ENCODE peak calls at places on chromosomes 16 and 17, in ten cellular contexts. M is lower leg skin, H is B cell, S is uterus, Y is progenitor cell of endocrine pancreas, V is LNCaP clone FGC, G is H9, E is ascending aorta, Z is GM12865, Q is cardiac muscle cell. P is an unnamed sample.

GRCh38 chr16:31357324-31358156 is 2.6 kb downstream of the ITGAX start:
- DNase-seq in M (no peak), H (no peak), S (no peak), Y (no peak), V (no peak), G (no peak), E (no peak), Z (no peak), Q (no peak), P (no peak)

GRCh38 chr16:65119905-65120341 is 1.9 kb downstream of the CDH11 start:
- DNase-seq in M (no peak), H (no peak), S (peak), Y (no peak), V (no peak), G (no peak), E (no peak), Z (no peak), Q (peak), P (peak)

GRCh38 chr17:49997773-49998703 is 3.0 kb upstream of the DLX3 start:
- DNase-seq in M (peak), H (peak), S (peak), Y (peak), V (peak), G (peak), E (peak), Z (peak), Q (peak), P (peak)

GRCh38 chr17:8846768-8847211 is 20.7 kb downstream of the PIK3R6 start:
- DNase-seq in M (no peak), H (no peak), S (no peak), Y (no peak), V (peak), G (peak), E (peak), Z (no peak), Q (peak), P (no peak)

GRCh38 chr17:48100160-48100559 is 1.1 kb downstream of the CBX1 start:
- DNase-seq in M (no peak), H (no peak), S (no peak), Y (no peak), V (no peak), G (no peak), E (peak), Z (no peak), Q (peak), P (peak)

GRCh38 chr17:39946551-39947330 is 16.1 kb upstream of the GSDMA start:
- DNase-seq in M (no peak), H (no peak), S (no peak), Y (no peak), V (no peak), G (no peak), E (no peak), Z (no peak), Q (no peak), P (no peak)

GRCh38 chr16:73717266-73718057 is 579.2 kb upstream of the PSMD7 start:
- DNase-seq in M (no peak), H (no peak), S (no peak), Y (no peak), V (no peak), G (no peak), E (no peak), Z (no peak), Q (no peak), P (no peak)

GRCh38 chr16:28188085-28188916 is 23.5 kb downstream of the XPO6 start:
- DNase-seq in M (no peak), H (peak), S (no peak), Y (no peak), V (no peak), G (no peak), E (no peak), Z (peak), Q (peak), P (no peak)

GRCh38 chr16:23509763-23510153 is 536 bp downstream of the GGA2 start:
- DNase-seq in M (no peak), H (no peak), S (peak), Y (no peak), V (no peak), G (no peak), E (no peak), Z (peak), Q (peak), P (no peak)

GRCh38 chr17:48335168-48335567 is 94.8 kb downstream of the SKAP1 start:
- DNase-seq in M (no peak), H (no peak), S (no peak), Y (no peak), V (no peak), G (no peak), E (no peak), Z (no peak), Q (no peak), P (no peak)

GRCh38 chr17:66549731-66550207 is 247.4 kb downstream of the PRKCA start:
- DNase-seq in M (no peak), H (no peak), S (no peak), Y (no peak), V (no peak), G (no peak), E (no peak), Z (no peak), Q (peak), P (peak)

GRCh38 chr17:78944956-78945355 is 19.8 kb upstream of the TIMP2 start:
- DNase-seq in M (no peak), H (no peak), S (no peak), Y (no peak), V (no peak), G (no peak), E (no peak), Z (no peak), Q (no peak), P (no peak)

GRCh38 chr16:55324491-55325447 is 766 bp downstream of the IRX6 start:
- DNase-seq in M (peak), H (no peak), S (no peak), Y (no peak), V (no peak), G (peak), E (no peak), Z (no peak), Q (no peak), P (no peak)

GRCh38 chr17:83013779-83014117 is 65.7 kb upstream of the METRNL start:
- DNase-seq in M (no peak), H (no peak), S (no peak), Y (no peak), V (no peak), G (no peak), E (no peak), Z (no peak), Q (no peak), P (no peak)

GRCh38 chr16:69620564-69620963 is 54.8 kb downstream of the NFAT5 start:
- DNase-seq in M (no peak), H (no peak), S (no peak), Y (no peak), V (peak), G (no peak), E (no peak), Z (no peak), Q (peak), P (no peak)

GRCh38 chr16:65069766-65070165 is 52.1 kb downstream of the CDH11 start:
- DNase-seq in M (no peak), H (no peak), S (no peak), Y (no peak), V (no peak), G (no peak), E (no peak), Z (no peak), Q (peak), P (no peak)

GRCh38 chr16:28192811-28193529 is 18.8 kb downstream of the XPO6 start:
- DNase-seq in M (peak), H (peak), S (no peak), Y (no peak), V (no peak), G (no peak), E (no peak), Z (peak), Q (no peak), P (no peak)

GRCh38 chr17:37160940-37161339 is 212.2 kb downstream of the AATF start:
- DNase-seq in M (no peak), H (no peak), S (no peak), Y (no peak), V (no peak), G (no peak), E (no peak), Z (no peak), Q (peak), P (no peak)

GRCh38 chr16:63311313-63311712 is 1275.1 kb upstream of the CDH8 start:
- DNase-seq in M (no peak), H (no peak), S (no peak), Y (no peak), V (no peak), G (no peak), E (no peak), Z (no peak), Q (no peak), P (no peak)

GRCh38 chr16:72743011-72743761 is 304.7 kb downstream of the ZFHX3 start:
- DNase-seq in M (no peak), H (no peak), S (no peak), Y (no peak), V (no peak), G (no peak), E (no peak), Z (peak), Q (no peak), P (no peak)

GRCh38 chr17:74110467-74110866 is 93.0 kb upstream of the RPL38 start:
- DNase-seq in M (no peak), H (no peak), S (no peak), Y (no peak), V (no peak), G (no peak), E (no peak), Z (no peak), Q (no peak), P (no peak)

GRCh38 chr17:9051561-9051960 is 30.3 kb downstream of the NTN1 start:
- DNase-seq in M (no peak), H (no peak), S (no peak), Y (no peak), V (no peak), G (no peak), E (no peak), Z (no peak), Q (no peak), P (no peak)

GRCh38 chr16:78993342-78993741 is 607.2 kb downstream of the MAF start:
- DNase-seq in M (no peak), H (no peak), S (no peak), Y (no peak), V (no peak), G (no peak), E (no peak), Z (no peak), Q (no peak), P (no peak)

GRCh38 chr17:80647746-80648145 is 103.1 kb downstream of the RPTOR start:
- DNase-seq in M (no peak), H (no peak), S (no peak), Y (no peak), V (no peak), G (no peak), E (no peak), Z (no peak), Q (peak), P (peak)

GRCh38 chr16:7392206-7392605 is 59.6 kb downstream of the RBFOX1 start:
- DNase-seq in M (no peak), H (no peak), S (no peak), Y (no peak), V (no peak), G (no peak), E (no peak), Z (no peak), Q (no peak), P (no peak)

GRCh38 chr16:3980311-3981111 is 100.0 kb upstream of the CREBBP start:
- DNase-seq in M (no peak), H (no peak), S (peak), Y (no peak), V (no peak), G (no peak), E (no peak), Z (no peak), Q (peak), P (peak)

GRCh38 chr17:69525920-69526841 is 111.7 kb downstream of the MAP2K6 start:
- DNase-seq in M (no peak), H (no peak), S (peak), Y (peak), V (peak), G (peak), E (peak), Z (peak), Q (peak), P (no peak)

GRCh38 chr16:3183445-3184139 is 4.4 kb upstream of the OR1F1 start:
- DNase-seq in M (no peak), H (no peak), S (no peak), Y (no peak), V (no peak), G (peak), E (no peak), Z (no peak), Q (no peak), P (no peak)

GRCh38 chr17:2709173-2709661 is 2.3 kb downstream of the CLUH start:
- DNase-seq in M (peak), H (peak), S (no peak), Y (no peak), V (peak), G (no peak), E (no peak), Z (peak), Q (no peak), P (no peak)

GRCh38 chr17:80671039-80671822 is 126.6 kb downstream of the RPTOR start:
- DNase-seq in M (no peak), H (no peak), S (no peak), Y (no peak), V (peak), G (no peak), E (no peak), Z (no peak), Q (no peak), P (no peak)

GRCh38 chr17:42520540-42520951 is 15.5 kb upstream of the NAGLU start:
- DNase-seq in M (no peak), H (no peak), S (no peak), Y (no peak), V (no peak), G (peak), E (no peak), Z (no peak), Q (no peak), P (no peak)
- TF ChIP-seq CTCF in M (no peak), H (peak), S (no peak), Y (peak), V (peak), G (peak), E (no peak), Z (peak), Q (peak), P (peak)

GRCh38 chr16:85602831-85603755 is 10.0 kb upstream of the GSE1 start:
- DNase-seq in M (no peak), H (no peak), S (no peak), Y (no peak), V (no peak), G (no peak), E (no peak), Z (peak), Q (no peak), P (no peak)

GRCh38 chr16:85602402-85602801 is 10.7 kb upstream of the GSE1 start:
- DNase-seq in M (no peak), H (no peak), S (no peak), Y (no peak), V (no peak), G (no peak), E (no peak), Z (no peak), Q (no peak), P (no peak)

GRCh38 chr16:85600078-85600477 is 13.0 kb upstream of the GSE1 start:
- DNase-seq in M (no peak), H (no peak), S (no peak), Y (no peak), V (no peak), G (no peak), E (no peak), Z (no peak), Q (no peak), P (no peak)

GRCh38 chr16:85600905-85601639 is 12.1 kb upstream of the GSE1 start:
- DNase-seq in M (no peak), H (no peak), S (peak), Y (no peak), V (no peak), G (no peak), E (no peak), Z (no peak), Q (no peak), P (no peak)

GRCh38 chr16:85601730-85602401 is 11.3 kb upstream of the GSE1 start:
- DNase-seq in M (no peak), H (no peak), S (peak), Y (no peak), V (no peak), G (no peak), E (no peak), Z (no peak), Q (no peak), P (no peak)
- TF ChIP-seq CTCF in M (no peak), H (no peak), S (no peak), Y (no peak), V (no peak), G (no peak), E (no peak), Z (no peak), Q (no peak), P (no peak)

GRCh38 chr17:76612465-76612864 is 26.8 kb upstream of the ST6GALNAC2 start:
- DNase-seq in M (no peak), H (no peak), S (no peak), Y (no peak), V (no peak), G (no peak), E (no peak), Z (no peak), Q (no peak), P (no peak)

GRCh38 chr17:76611747-76612143 is 26.1 kb upstream of the ST6GALNAC2 start:
- DNase-seq in M (no peak), H (no peak), S (no peak), Y (no peak), V (no peak), G (no peak), E (peak), Z (no peak), Q (no peak), P (no peak)

GRCh38 chr17:76617838-76618237 is 25.7 kb downstream of the ST6GALNAC1 start:
- DNase-seq in M (no peak), H (no peak), S (no peak), Y (no peak), V (no peak), G (no peak), E (no peak), Z (no peak), Q (no peak), P (no peak)

GRCh38 chr17:76614912-76615617 is 28.5 kb downstream of the ST6GALNAC1 start:
- DNase-seq in M (no peak), H (no peak), S (no peak), Y (no peak), V (no peak), G (no peak), E (peak), Z (no peak), Q (no peak), P (no peak)

GRCh38 chr17:76612977-76613851 is 27.6 kb upstream of the ST6GALNAC2 start:
- DNase-seq in M (no peak), H (no peak), S (no peak), Y (no peak), V (no peak), G (peak), E (peak), Z (peak), Q (no peak), P (no peak)
- TF ChIP-seq CTCF in M (no peak), H (no peak), S (no peak), Y (no peak), V (no peak), G (peak), E (no peak), Z (no peak), Q (no peak), P (no peak)

GRCh38 chr17:61349350-61349749 is 50.3 kb upstream of the TBX2 start:
- DNase-seq in M (no peak), H (no peak), S (no peak), Y (no peak), V (no peak), G (no peak), E (no peak), Z (peak), Q (no peak), P (no peak)
- TF ChIP-seq CTCF in M (no peak), H (peak), S (no peak), Y (peak), V (no peak), G (peak), E (no peak), Z (peak), Q (peak), P (no peak)

DNA sequence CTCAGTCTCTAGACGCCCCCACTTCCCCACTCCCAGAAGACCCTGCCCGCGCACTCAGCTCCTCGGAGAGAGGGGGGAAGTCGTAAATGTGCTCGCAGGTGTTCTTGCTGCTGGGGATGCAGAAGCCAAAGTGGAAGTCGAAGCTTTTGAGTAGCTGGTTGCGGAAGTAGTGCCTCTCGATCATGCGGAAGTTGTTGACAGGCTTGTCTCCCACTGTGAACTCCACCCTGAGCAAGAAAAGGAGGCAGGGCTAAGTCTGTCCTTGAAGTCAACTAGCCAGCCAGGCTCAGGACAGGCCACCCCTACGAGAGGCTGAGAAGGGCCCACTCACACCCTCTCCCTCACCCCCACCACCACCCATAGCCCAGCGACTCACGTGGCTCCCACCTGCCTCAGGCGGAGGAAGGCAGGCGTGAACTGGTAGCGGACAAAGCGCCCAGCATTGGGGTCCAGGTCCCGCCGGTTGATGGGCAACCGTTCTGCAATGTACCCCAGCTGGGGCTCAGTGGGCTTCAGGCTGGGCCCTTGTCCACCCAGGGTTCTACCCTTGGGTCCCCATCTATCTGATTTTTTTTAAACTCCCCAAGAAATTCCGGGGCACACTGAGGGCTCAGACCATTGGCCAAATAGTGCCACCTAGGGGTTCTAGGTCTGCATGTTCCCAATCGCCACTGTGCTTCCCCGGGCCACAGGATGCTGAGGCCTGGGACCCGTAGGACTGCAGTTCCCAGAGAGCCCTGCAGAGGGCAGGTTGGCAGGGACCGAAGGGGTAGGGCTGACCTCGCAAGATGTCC is 4.6 kb downstream of the UNC119 start:
- DNase-seq in M (no peak), H (peak), S (peak), Y (peak), V (no peak), G (peak), E (peak), Z (peak), Q (peak), P (no peak)
- TF ChIP-seq CTCF in M (no peak), H (peak), S (peak), Y (peak), V (peak), G (peak), E (peak), Z (peak), Q (peak), P (peak)

DNA sequence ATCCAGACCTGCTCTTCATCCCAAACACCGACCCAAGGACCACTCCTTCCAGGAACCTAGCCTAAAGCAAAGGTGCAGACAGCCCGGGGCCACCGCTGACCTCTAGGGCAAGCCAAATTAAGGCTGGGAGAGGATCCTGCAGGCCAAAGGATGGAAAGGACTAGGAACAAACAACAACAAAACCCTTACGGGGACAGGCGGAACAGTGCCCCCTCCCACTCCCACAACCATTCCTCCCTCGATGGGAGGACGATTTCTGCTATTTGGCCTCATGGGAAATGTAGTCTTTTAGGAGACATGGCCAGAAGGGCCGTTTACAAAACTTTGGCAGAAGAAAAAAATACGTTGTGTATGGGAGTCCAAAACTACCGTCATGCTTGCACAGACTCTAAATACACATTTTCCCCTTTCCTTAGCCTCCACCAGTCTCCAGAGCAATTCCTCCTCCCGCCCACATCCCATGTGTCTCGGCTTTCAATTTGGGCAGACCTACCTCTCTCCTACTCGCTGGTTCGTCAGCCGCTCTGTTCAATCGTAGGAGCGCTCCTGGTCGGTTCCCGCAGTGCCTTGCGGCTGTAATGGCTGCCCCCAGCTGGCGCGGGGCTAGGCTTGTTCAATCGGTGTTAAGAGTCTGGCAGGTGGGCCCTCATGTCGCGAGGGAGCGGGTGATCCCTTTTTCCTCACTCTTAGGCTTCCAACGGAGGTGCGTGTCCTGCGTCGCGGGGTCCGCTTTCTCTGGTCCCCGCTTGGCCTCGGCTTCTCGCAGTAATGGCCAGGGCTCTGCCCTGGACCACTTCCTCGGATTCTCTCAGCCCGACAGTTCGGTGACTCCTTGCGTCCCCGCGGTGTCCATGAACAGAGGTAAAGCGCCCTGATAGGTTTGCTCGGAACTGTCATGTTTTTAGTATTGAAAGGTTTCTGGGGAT is at the start of gene ERAL1:
- DNase-seq in M (peak), H (peak), S (peak), Y (peak), V (peak), G (peak), E (peak), Z (peak), Q (peak), P (peak)
- TF ChIP-seq CTCF in M (no peak), H (no peak), S (peak), Y (peak), V (no peak), G (no peak), E (peak), Z (no peak), Q (no peak), P (peak)

GRCh38 chr17:81991684-81992513 is 14.5 kb downstream of the ASPSCR1 start:
- DNase-seq in M (peak), H (no peak), S (no peak), Y (no peak), V (peak), G (peak), E (peak), Z (no peak), Q (peak), P (no peak)
- TF ChIP-seq CTCF in M (no peak), H (no peak), S (no peak), Y (no peak), V (no peak), G (no peak), E (no peak), Z (no peak), Q (no peak), P (no peak)